ENCODE peak calls at places on chromosome 1, in five cellular contexts. One of them, this sample, is unnamed.

GRCh38 chr1:64913361-64914015 is 52.9 kb downstream of the JAK1 start:
- DNase-seq in mesenchymal stem cell: no peak
- DNase-seq in GM23338: no peak
- DNase-seq in GM06990: no peak
- DNase-seq in A549: no peak
- DNase-seq in this sample: no peak

GRCh38 chr1:154219511-154219910 is 1.2 kb upstream of the UBAP2L start:
- DNase-seq in mesenchymal stem cell: no peak
- DNase-seq in GM23338: peak; percentile 11
- DNase-seq in A549: no peak
- DNase-seq in GM06990: no peak
- DNase-seq in this sample: peak; percentile 9

GRCh38 chr1:41341756-41342562 is 19.3 kb upstream of the FOXO6 start:
- DNase-seq in GM06990: no peak
- DNase-seq in mesenchymal stem cell: peak; percentile 69
- DNase-seq in A549: no peak
- DNase-seq in GM23338: no peak
- DNase-seq in this sample: peak; percentile 43

GRCh38 chr1:247740721-247741120 is 2.3 kb downstream of the OR14K1 start:
- DNase-seq in mesenchymal stem cell: peak; percentile 3
- DNase-seq in GM06990: no peak
- DNase-seq in A549: no peak
- DNase-seq in GM23338: no peak
- DNase-seq in this sample: peak; percentile 45

GRCh38 chr1:77487631-77488030 is 194.8 kb downstream of the ZZZ3 start:
- DNase-seq in mesenchymal stem cell: no peak
- DNase-seq in GM06990: no peak
- DNase-seq in GM23338: no peak
- DNase-seq in A549: no peak
- DNase-seq in this sample: no peak

GRCh38 chr1:116690809-116691323 is 23.3 kb upstream of the IGSF3 start:
- DNase-seq in mesenchymal stem cell: no peak
- DNase-seq in GM23338: no peak
- DNase-seq in GM06990: no peak
- DNase-seq in A549: no peak
- DNase-seq in this sample: no peak

GRCh38 chr1:121516279-121516967 is 331.6 kb downstream of the SRGAP2C start:
- DNase-seq in GM23338: no peak
- DNase-seq in mesenchymal stem cell: no peak
- DNase-seq in GM06990: peak; percentile 6
- DNase-seq in A549: no peak
- DNase-seq in this sample: peak; percentile 4

GRCh38 chr1:221740260-221740830 is 1.5 kb downstream of the DUSP10 start:
- DNase-seq in GM06990: no peak
- DNase-seq in mesenchymal stem cell: no peak
- DNase-seq in A549: no peak
- DNase-seq in GM23338: no peak
- DNase-seq in this sample: no peak

GRCh38 chr1:222892137-222892763 is 77.4 kb downstream of the DISP1 start:
- DNase-seq in GM23338: no peak
- DNase-seq in mesenchymal stem cell: peak; percentile 93
- DNase-seq in A549: no peak
- DNase-seq in GM06990: no peak
- DNase-seq in this sample: peak; percentile 71

GRCh38 chr1:61742620-61743431 is 546 bp downstream of the PATJ start:
- DNase-seq in mesenchymal stem cell: peak; percentile 50
- DNase-seq in GM06990: peak; percentile 79
- DNase-seq in A549: peak; percentile 42
- DNase-seq in GM23338: peak; percentile 63
- DNase-seq in this sample: peak; percentile 28

GRCh38 chr1:30377230-30378022 is 346.0 kb downstream of the MATN1 start:
- DNase-seq in GM23338: no peak
- DNase-seq in GM06990: no peak
- DNase-seq in mesenchymal stem cell: no peak
- DNase-seq in A549: no peak
- DNase-seq in this sample: no peak

GRCh38 chr1:22117851-22118250 is 25.0 kb downstream of the WNT4 start:
- DNase-seq in A549: no peak
- DNase-seq in GM23338: no peak
- DNase-seq in mesenchymal stem cell: no peak
- DNase-seq in GM06990: no peak
- DNase-seq in this sample: peak; percentile 47

GRCh38 chr1:165129568-165130164 is 226.8 kb downstream of the LMX1A start:
- DNase-seq in mesenchymal stem cell: peak; percentile 18
- DNase-seq in GM06990: peak; percentile 8
- DNase-seq in GM23338: peak; percentile 94
- DNase-seq in A549: peak; percentile 61
- DNase-seq in this sample: peak; percentile 33

GRCh38 chr1:203733009-203733863 is 31.7 kb upstream of the LAX1 start:
- DNase-seq in A549: no peak
- DNase-seq in GM23338: peak; percentile 42
- DNase-seq in GM06990: no peak
- DNase-seq in mesenchymal stem cell: no peak
- DNase-seq in this sample: no peak

GRCh38 chr1:43930949-43931275 is 2.7 kb upstream of the ARTN start:
- DNase-seq in GM06990: no peak
- DNase-seq in mesenchymal stem cell: no peak
- DNase-seq in GM23338: no peak
- DNase-seq in A549: no peak
- DNase-seq in this sample: no peak

GRCh38 chr1:194503209-194503608 is 1316.8 kb upstream of the B3GALT2 start:
- DNase-seq in A549: no peak
- DNase-seq in mesenchymal stem cell: no peak
- DNase-seq in GM06990: peak; percentile 10
- DNase-seq in GM23338: no peak
- DNase-seq in this sample: no peak

GRCh38 chr1:226891846-226892533 is 21.6 kb downstream of the PSEN2 start:
- DNase-seq in GM06990: no peak
- DNase-seq in A549: no peak
- DNase-seq in mesenchymal stem cell: peak; percentile 29
- DNase-seq in GM23338: no peak
- DNase-seq in this sample: peak; percentile 8

GRCh38 chr1:116951175-116951935 is 41.6 kb downstream of the PTGFRN start:
- DNase-seq in A549: no peak
- DNase-seq in GM23338: no peak
- DNase-seq in mesenchymal stem cell: peak; percentile 61
- DNase-seq in GM06990: no peak
- DNase-seq in this sample: peak; percentile 33

GRCh38 chr1:38376577-38376976 is 330.0 kb upstream of the POU3F1 start:
- DNase-seq in GM23338: no peak
- DNase-seq in GM06990: no peak
- DNase-seq in mesenchymal stem cell: no peak
- DNase-seq in A549: no peak
- DNase-seq in this sample: no peak

GRCh38 chr1:210792250-210792649 is 341.7 kb downstream of the KCNH1 start:
- DNase-seq in A549: no peak
- DNase-seq in mesenchymal stem cell: no peak
- DNase-seq in GM23338: no peak
- DNase-seq in GM06990: no peak
- DNase-seq in this sample: no peak

GRCh38 chr1:17134036-17134435 is 14.8 kb upstream of the PADI2 start:
- DNase-seq in GM23338: no peak
- DNase-seq in mesenchymal stem cell: no peak
- DNase-seq in A549: no peak
- DNase-seq in GM06990: no peak
- DNase-seq in this sample: no peak

GRCh38 chr1:241998412-241998921 is 431 bp downstream of the MAP1LC3C start:
- DNase-seq in GM06990: peak; percentile 58
- DNase-seq in GM23338: peak; percentile 87
- DNase-seq in A549: peak; percentile 89
- DNase-seq in mesenchymal stem cell: peak; percentile 68
- DNase-seq in this sample: peak; percentile 68

GRCh38 chr1:218553197-218553596 is 208.1 kb downstream of the TGFB2 start:
- DNase-seq in mesenchymal stem cell: no peak
- DNase-seq in GM06990: no peak
- DNase-seq in GM23338: no peak
- DNase-seq in A549: no peak
- DNase-seq in this sample: peak; percentile 52

GRCh38 chr1:205991237-205991636 is 12.0 kb downstream of the RAB7B start:
- DNase-seq in GM23338: no peak
- DNase-seq in A549: no peak
- DNase-seq in GM06990: no peak
- DNase-seq in mesenchymal stem cell: no peak
- DNase-seq in this sample: peak; percentile 28

GRCh38 chr1:28501925-28502324 is 3.9 kb upstream of the RCC1 start:
- DNase-seq in GM23338: no peak
- DNase-seq in GM06990: no peak
- DNase-seq in A549: no peak
- DNase-seq in mesenchymal stem cell: no peak
- DNase-seq in this sample: no peak

GRCh38 chr1:183278736-183279591 is 92.9 kb downstream of the LAMC2 start:
- DNase-seq in mesenchymal stem cell: peak; percentile 59
- DNase-seq in A549: no peak
- DNase-seq in GM06990: no peak
- DNase-seq in GM23338: no peak
- DNase-seq in this sample: peak; percentile 79

GRCh38 chr1:10033359-10033845 is 644 bp downstream of the UBE4B start:
- DNase-seq in A549: peak; percentile 52
- DNase-seq in GM23338: peak; percentile 57
- DNase-seq in GM06990: no peak
- DNase-seq in mesenchymal stem cell: peak; percentile 70
- DNase-seq in this sample: peak; percentile 42

GRCh38 chr1:203359010-203359571 is 8.2 kb upstream of the FMOD start:
- DNase-seq in A549: no peak
- DNase-seq in mesenchymal stem cell: peak; percentile 27
- DNase-seq in GM23338: no peak
- DNase-seq in GM06990: no peak
- DNase-seq in this sample: peak; percentile 77

GRCh38 chr1:32249831-32250525 is 1.1 kb upstream of the LCK start:
- DNase-seq in GM06990: peak; percentile 88
- DNase-seq in mesenchymal stem cell: no peak
- DNase-seq in GM23338: no peak
- DNase-seq in A549: no peak
- DNase-seq in this sample: no peak

GRCh38 chr1:9270290-9270900 is 22.3 kb upstream of the SPSB1 start:
- DNase-seq in mesenchymal stem cell: no peak
- DNase-seq in A549: no peak
- DNase-seq in GM06990: no peak
- DNase-seq in GM23338: no peak
- DNase-seq in this sample: no peak

GRCh38 chr1:66732407-66733166 is 19.7 kb upstream of the DYNLT5 start:
- DNase-seq in A549: no peak
- DNase-seq in mesenchymal stem cell: peak; percentile 46
- DNase-seq in GM06990: no peak
- DNase-seq in GM23338: no peak
- DNase-seq in this sample: peak; percentile 51

GRCh38 chr1:176949033-176949662 is 215.4 kb downstream of the ASTN1 start:
- DNase-seq in GM23338: peak; percentile 91
- DNase-seq in A549: peak; percentile 78
- DNase-seq in mesenchymal stem cell: peak; percentile 11
- DNase-seq in GM06990: peak; percentile 52
- DNase-seq in this sample: peak; percentile 27

GRCh38 chr1:109959632-109959973 is 25.0 kb upstream of the AHCYL1 start:
- DNase-seq in mesenchymal stem cell: no peak
- DNase-seq in GM23338: no peak
- DNase-seq in A549: no peak
- DNase-seq in GM06990: no peak
- DNase-seq in this sample: no peak
- H3K4me3 ChIP-seq in mesenchymal stem cell: no peak overlapping the region
- H3K4me3 ChIP-seq in GM23338: no peak overlapping the region
- H3K4me3 ChIP-seq in A549: no peak overlapping the region
- H3K4me3 ChIP-seq in GM06990: no peak overlapping the region
- H3K4me3 ChIP-seq in this sample: no peak overlapping the region

DNA sequence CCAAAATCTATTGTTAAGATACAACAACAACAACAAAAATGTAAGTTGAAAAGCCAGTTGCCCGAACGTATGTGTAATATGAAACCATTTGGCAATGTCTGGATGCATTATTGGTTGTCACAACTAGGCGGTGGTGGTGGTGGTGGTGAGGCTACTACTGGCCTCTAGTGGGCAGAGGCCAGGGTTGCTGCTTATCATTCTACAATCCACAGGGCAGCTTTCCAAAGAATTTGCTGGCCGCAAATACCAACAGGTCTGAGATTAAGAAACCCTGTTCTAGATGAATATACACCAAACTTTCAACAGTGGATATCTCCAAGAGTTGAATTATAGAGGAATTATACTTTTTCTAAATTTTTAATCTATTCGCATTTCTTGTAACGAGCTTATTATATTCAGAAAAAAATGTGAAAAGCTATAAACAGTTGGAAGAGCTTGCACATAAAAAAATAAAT is 26.8 kb upstream of the ZNF697 start:
- DNase-seq in mesenchymal stem cell: no peak
- DNase-seq in GM06990: no peak
- DNase-seq in GM23338: peak; percentile 82
- DNase-seq in A549: no peak
- DNase-seq in this sample: peak; percentile 85
- H3K4me3 ChIP-seq in mesenchymal stem cell: peak overlapping the region; percentile 77
- H3K4me3 ChIP-seq in GM06990: peak overlapping the region; percentile 51
- H3K4me3 ChIP-seq in GM23338: peak overlapping the region; percentile 34
- H3K4me3 ChIP-seq in A549: peak overlapping the region; percentile 31
- H3K4me3 ChIP-seq in this sample: peak overlapping the region; percentile 58

GRCh38 chr1:235158680-235159079 is 2.4 kb downstream of the RBM34 start:
- DNase-seq in GM06990: no peak
- DNase-seq in GM23338: no peak
- DNase-seq in A549: no peak
- DNase-seq in mesenchymal stem cell: no peak
- DNase-seq in this sample: no peak

GRCh38 chr1:235156265-235156664 is 4.8 kb downstream of the RBM34 start:
- DNase-seq in A549: peak; percentile 23
- DNase-seq in GM23338: no peak
- DNase-seq in GM06990: no peak
- DNase-seq in mesenchymal stem cell: no peak
- DNase-seq in this sample: no peak

GRCh38 chr1:235160395-235160964 is 570 bp downstream of the RBM34 start:
- DNase-seq in mesenchymal stem cell: no peak
- DNase-seq in GM06990: no peak
- DNase-seq in GM23338: peak; percentile 52
- DNase-seq in A549: peak; percentile 73
- DNase-seq in this sample: peak; percentile 64

GRCh38 chr1:235156745-235157144 is 4.3 kb downstream of the RBM34 start:
- DNase-seq in GM06990: no peak
- DNase-seq in mesenchymal stem cell: no peak
- DNase-seq in GM23338: no peak
- DNase-seq in A549: no peak
- DNase-seq in this sample: no peak

GRCh38 chr1:235157150-235157549 is 3.9 kb downstream of the RBM34 start:
- DNase-seq in GM06990: no peak
- DNase-seq in GM23338: no peak
- DNase-seq in mesenchymal stem cell: no peak
- DNase-seq in A549: no peak
- DNase-seq in this sample: no peak
- H3K4me3 ChIP-seq in GM06990: no peak overlapping the region
- H3K4me3 ChIP-seq in GM23338: no peak overlapping the region
- H3K4me3 ChIP-seq in mesenchymal stem cell: no peak overlapping the region
- H3K4me3 ChIP-seq in A549: no peak overlapping the region
- H3K4me3 ChIP-seq in this sample: no peak overlapping the region

DNA sequence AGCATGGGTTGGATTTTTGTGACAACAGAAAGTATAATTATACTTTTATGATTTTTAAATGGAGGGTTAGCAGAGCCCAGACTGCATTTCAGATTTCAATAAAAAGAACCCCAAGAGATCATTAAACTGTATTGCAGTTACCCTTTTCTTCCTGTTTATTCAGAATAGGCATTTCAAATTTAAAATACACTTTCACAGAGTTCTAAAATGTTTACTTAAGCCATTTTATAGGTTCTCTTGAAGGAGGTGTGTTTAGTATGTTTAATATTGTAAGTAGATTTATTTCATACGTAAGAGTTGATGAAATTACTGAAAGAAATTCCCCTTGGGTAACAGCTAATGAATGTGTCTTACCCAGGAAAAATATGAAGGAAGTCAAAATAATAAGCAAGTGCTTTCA is 17.4 kb downstream of the UAP1 start:
- DNase-seq in A549: no peak
- DNase-seq in GM06990: no peak
- DNase-seq in GM23338: no peak
- DNase-seq in mesenchymal stem cell: no peak
- DNase-seq in this sample: no peak
- H3K4me3 ChIP-seq in A549: no peak overlapping the region
- H3K4me3 ChIP-seq in GM06990: no peak overlapping the region
- H3K4me3 ChIP-seq in GM23338: no peak overlapping the region
- H3K4me3 ChIP-seq in mesenchymal stem cell: no peak overlapping the region
- H3K4me3 ChIP-seq in this sample: no peak overlapping the region